ENCODE peak calls at places on chromosomes 3 and 15, in six cellular contexts. One of them, this sample, is unnamed. For H3K27me3 and H3K4me1, the result is how much of the 10 kb centered on the place peaks cover.

GRCh38 chr15:87080547-87080946 is 1000.9 kb downstream of the AGBL1 start:
- DNase-seq in breast epithelium: no peak
- DNase-seq in lung: no peak
- DNase-seq in CD8-positive, alpha-beta memory T cell: no peak
- DNase-seq in heart right ventricle: no peak
- DNase-seq in uterus: no peak
- DNase-seq in this sample: no peak

GRCh38 chr3:149199474-149199873 is 22.2 kb downstream of the CP start:
- DNase-seq in uterus: no peak
- DNase-seq in lung: no peak
- DNase-seq in CD8-positive, alpha-beta memory T cell: no peak
- DNase-seq in heart right ventricle: no peak
- DNase-seq in breast epithelium: no peak
- DNase-seq in this sample: no peak

GRCh38 chr3:157073810-157074209 is 86.1 kb downstream of the CCNL1 start:
- DNase-seq in breast epithelium: no peak
- DNase-seq in CD8-positive, alpha-beta memory T cell: no peak
- DNase-seq in heart right ventricle: no peak
- DNase-seq in lung: no peak
- DNase-seq in uterus: no peak
- DNase-seq in this sample: no peak

GRCh38 chr3:157856078-157856939 is 249.9 kb downstream of the SHOX2 start:
- DNase-seq in CD8-positive, alpha-beta memory T cell: no peak
- DNase-seq in uterus: no peak
- DNase-seq in breast epithelium: no peak
- DNase-seq in heart right ventricle: no peak
- DNase-seq in lung: no peak
- DNase-seq in this sample: peak

GRCh38 chr3:126474498-126475410 is 937 bp downstream of the ZXDC start:
- DNase-seq in heart right ventricle: peak
- DNase-seq in breast epithelium: no peak
- DNase-seq in CD8-positive, alpha-beta memory T cell: peak
- DNase-seq in uterus: peak
- DNase-seq in lung: peak
- DNase-seq in this sample: no peak

GRCh38 chr3:158167737-158168469 is 58.0 kb downstream of the RSRC1 start:
- DNase-seq in CD8-positive, alpha-beta memory T cell: no peak
- DNase-seq in breast epithelium: no peak
- DNase-seq in uterus: no peak
- DNase-seq in lung: no peak
- DNase-seq in heart right ventricle: no peak
- DNase-seq in this sample: no peak

GRCh38 chr15:77468896-77469295 is 48.2 kb downstream of the HMG20A start:
- DNase-seq in heart right ventricle: no peak
- DNase-seq in CD8-positive, alpha-beta memory T cell: no peak
- DNase-seq in lung: no peak
- DNase-seq in uterus: no peak
- DNase-seq in breast epithelium: no peak
- DNase-seq in this sample: no peak

GRCh38 chr3:9409981-9410849 is 12.8 kb downstream of the SETD5 start:
- DNase-seq in lung: no peak
- DNase-seq in uterus: no peak
- DNase-seq in breast epithelium: no peak
- DNase-seq in CD8-positive, alpha-beta memory T cell: no peak
- DNase-seq in heart right ventricle: no peak
- DNase-seq in this sample: no peak

GRCh38 chr3:196662033-196662432 is 22.5 kb downstream of the NRROS start:
- DNase-seq in lung: no peak
- DNase-seq in heart right ventricle: no peak
- DNase-seq in CD8-positive, alpha-beta memory T cell: no peak
- DNase-seq in breast epithelium: peak
- DNase-seq in uterus: no peak
- DNase-seq in this sample: no peak

GRCh38 chr3:149618151-149619123 is 39.4 kb downstream of the WWTR1 start:
- DNase-seq in breast epithelium: no peak
- DNase-seq in uterus: no peak
- DNase-seq in CD8-positive, alpha-beta memory T cell: no peak
- DNase-seq in heart right ventricle: peak
- DNase-seq in lung: no peak
- DNase-seq in this sample: no peak

GRCh38 chr3:48394391-48394790 is 22.4 kb downstream of the FBXW12 start:
- DNase-seq in lung: no peak
- DNase-seq in uterus: no peak
- DNase-seq in CD8-positive, alpha-beta memory T cell: no peak
- DNase-seq in breast epithelium: no peak
- DNase-seq in heart right ventricle: no peak
- DNase-seq in this sample: no peak

GRCh38 chr15:47301481-47301880 is 415.8 kb upstream of the SEMA6D start:
- DNase-seq in uterus: no peak
- DNase-seq in CD8-positive, alpha-beta memory T cell: no peak
- DNase-seq in breast epithelium: no peak
- DNase-seq in lung: no peak
- DNase-seq in heart right ventricle: no peak
- DNase-seq in this sample: peak

GRCh38 chr15:57290826-57291225 is 85.5 kb upstream of the CGNL1 start:
- DNase-seq in lung: no peak
- DNase-seq in breast epithelium: no peak
- DNase-seq in uterus: no peak
- DNase-seq in heart right ventricle: no peak
- DNase-seq in CD8-positive, alpha-beta memory T cell: no peak
- DNase-seq in this sample: no peak

GRCh38 chr3:48088749-48089466 is 72.7 kb upstream of the MAP4 start:
- DNase-seq in breast epithelium: peak
- DNase-seq in heart right ventricle: peak
- DNase-seq in uterus: peak
- DNase-seq in CD8-positive, alpha-beta memory T cell: peak
- DNase-seq in lung: peak
- DNase-seq in this sample: peak

GRCh38 chr3:12916159-12916558 is 74.8 kb upstream of the RPL32 start:
- DNase-seq in lung: no peak
- DNase-seq in uterus: no peak
- DNase-seq in heart right ventricle: no peak
- DNase-seq in CD8-positive, alpha-beta memory T cell: peak
- DNase-seq in breast epithelium: no peak
- DNase-seq in this sample: no peak

GRCh38 chr15:66923438-66923881 is 141.9 kb upstream of the SMAD3 start:
- DNase-seq in uterus: no peak
- DNase-seq in lung: no peak
- DNase-seq in heart right ventricle: no peak
- DNase-seq in breast epithelium: no peak
- DNase-seq in CD8-positive, alpha-beta memory T cell: no peak
- DNase-seq in this sample: no peak

GRCh38 chr3:81829946-81830345 is 68.5 kb upstream of the GBE1 start:
- DNase-seq in lung: no peak
- DNase-seq in heart right ventricle: no peak
- DNase-seq in CD8-positive, alpha-beta memory T cell: no peak
- DNase-seq in uterus: no peak
- DNase-seq in breast epithelium: no peak
- DNase-seq in this sample: no peak

GRCh38 chr3:9732080-9732752 is 681 bp downstream of the BRPF1 start:
- DNase-seq in breast epithelium: no peak
- DNase-seq in uterus: no peak
- DNase-seq in lung: peak
- DNase-seq in heart right ventricle: peak
- DNase-seq in CD8-positive, alpha-beta memory T cell: peak
- DNase-seq in this sample: no peak

GRCh38 chr3:140206196-140207040 is 271.4 kb downstream of the CLSTN2 start:
- DNase-seq in breast epithelium: no peak
- DNase-seq in lung: no peak
- DNase-seq in heart right ventricle: no peak
- DNase-seq in uterus: no peak
- DNase-seq in CD8-positive, alpha-beta memory T cell: no peak
- DNase-seq in this sample: no peak

GRCh38 chr3:179324270-179324754 is 1.5 kb downstream of the ZNF639 start:
- DNase-seq in heart right ventricle: no peak
- DNase-seq in lung: no peak
- DNase-seq in uterus: no peak
- DNase-seq in breast epithelium: no peak
- DNase-seq in CD8-positive, alpha-beta memory T cell: no peak
- DNase-seq in this sample: no peak

GRCh38 chr3:7439101-7439500 is 578.2 kb downstream of the GRM7 start:
- DNase-seq in uterus: no peak
- DNase-seq in heart right ventricle: no peak
- DNase-seq in breast epithelium: no peak
- DNase-seq in CD8-positive, alpha-beta memory T cell: no peak
- DNase-seq in lung: no peak
- DNase-seq in this sample: no peak

GRCh38 chr3:111861396-111861795 is 2.3 kb downstream of the PHLDB2 start:
- DNase-seq in CD8-positive, alpha-beta memory T cell: no peak
- DNase-seq in breast epithelium: no peak
- DNase-seq in lung: no peak
- DNase-seq in uterus: no peak
- DNase-seq in heart right ventricle: no peak
- DNase-seq in this sample: peak

GRCh38 chr15:49270541-49271421 is 100.7 kb downstream of the GALK2 start:
- DNase-seq in CD8-positive, alpha-beta memory T cell: no peak
- DNase-seq in uterus: no peak
- DNase-seq in heart right ventricle: peak
- DNase-seq in breast epithelium: no peak
- DNase-seq in lung: no peak
- DNase-seq in this sample: no peak

GRCh38 chr3:182920515-182921084 is 59.7 kb downstream of the DCUN1D1 start:
- DNase-seq in CD8-positive, alpha-beta memory T cell: no peak
- DNase-seq in breast epithelium: no peak
- DNase-seq in uterus: no peak
- DNase-seq in lung: no peak
- DNase-seq in heart right ventricle: no peak
- DNase-seq in this sample: peak

DNA sequence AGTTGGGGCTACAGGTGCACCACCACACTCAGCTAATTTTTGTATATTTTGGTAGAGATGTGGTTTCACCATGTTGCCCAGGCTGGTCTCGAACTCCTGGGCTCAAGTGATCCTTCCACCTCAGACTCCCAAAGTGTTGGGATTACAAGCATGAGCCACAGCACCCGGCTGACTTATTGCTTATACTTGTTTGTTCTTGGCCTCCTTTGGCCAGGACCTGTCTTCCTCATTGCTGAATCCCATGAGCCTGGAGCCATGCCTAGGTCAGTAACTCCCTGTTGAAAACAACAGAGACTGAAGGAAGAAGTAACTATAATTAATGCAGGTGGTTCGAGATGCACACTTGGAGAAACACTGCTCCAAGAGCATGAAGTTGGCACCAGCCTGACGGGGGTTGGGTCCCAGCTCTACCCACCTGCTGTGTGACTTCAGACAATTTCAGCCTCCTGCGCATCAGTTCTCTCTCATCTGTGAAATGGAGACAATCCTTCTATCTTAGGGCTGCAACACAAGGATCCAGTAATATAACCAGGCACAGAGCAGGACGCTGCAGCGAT is 38.9 kb downstream of the CPN2 start:
- DNase-seq in uterus: peak
- DNase-seq in breast epithelium: no peak
- DNase-seq in CD8-positive, alpha-beta memory T cell: no peak
- DNase-seq in heart right ventricle: no peak
- DNase-seq in lung: no peak
- DNase-seq in this sample: no peak
- H3K27me3 ChIP-seq in uterus: under half
- H3K27me3 ChIP-seq in breast epithelium: under half
- H3K27me3 ChIP-seq in CD8-positive, alpha-beta memory T cell: under half
- H3K27me3 ChIP-seq in heart right ventricle: under half
- H3K27me3 ChIP-seq in lung: under half
- H3K27me3 ChIP-seq in this sample: under half

DNA sequence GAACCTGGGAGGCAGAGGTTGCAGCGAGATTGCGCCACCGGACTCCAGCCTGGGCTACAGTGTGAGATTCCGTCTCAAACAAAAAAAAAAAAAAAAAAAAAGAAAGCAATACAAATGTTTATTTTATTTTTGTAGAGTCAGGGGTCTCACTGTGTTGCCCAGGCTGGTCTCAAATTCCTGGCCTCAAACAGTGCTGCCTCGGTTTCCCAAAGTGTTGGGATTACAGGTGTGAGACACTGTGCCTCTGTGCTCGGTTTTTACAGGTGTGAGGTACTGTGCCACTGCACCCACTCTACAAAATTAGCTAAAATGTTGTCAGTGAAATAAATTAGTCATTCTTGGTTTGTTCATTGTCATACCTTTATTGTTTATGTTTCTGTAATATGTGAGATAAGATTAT is 5.5 kb downstream of the PIAS1 start:
- DNase-seq in breast epithelium: no peak
- DNase-seq in CD8-positive, alpha-beta memory T cell: no peak
- DNase-seq in heart right ventricle: no peak
- DNase-seq in uterus: no peak
- DNase-seq in lung: no peak
- DNase-seq in this sample: no peak
- H3K4me1 ChIP-seq in breast epithelium: under half
- H3K4me1 ChIP-seq in CD8-positive, alpha-beta memory T cell: half or more
- H3K4me1 ChIP-seq in heart right ventricle: under half
- H3K4me1 ChIP-seq in uterus: under half
- H3K4me1 ChIP-seq in lung: under half
- H3K4me1 ChIP-seq in this sample: half or more

DNA sequence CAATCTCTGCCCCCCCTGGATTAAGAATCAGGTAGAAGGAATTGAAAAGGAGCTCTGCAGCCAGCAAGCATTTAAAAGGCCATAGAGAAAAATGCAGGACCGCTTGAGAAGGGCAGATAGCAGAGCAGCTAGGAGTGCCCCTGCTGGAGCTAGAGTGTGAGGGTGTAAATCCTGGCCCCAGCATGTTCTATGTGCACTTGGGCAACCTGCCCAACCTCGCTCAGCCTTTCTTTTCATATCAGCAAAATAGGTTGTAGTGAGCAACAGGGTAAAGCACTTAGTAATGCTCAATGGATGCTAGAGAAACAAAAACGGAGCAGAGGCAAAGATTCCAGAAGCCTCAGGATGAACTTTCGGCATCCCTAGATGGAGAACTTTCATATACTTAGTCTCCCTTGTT is 25.0 kb upstream of the THBS1 start:
- DNase-seq in heart right ventricle: no peak
- DNase-seq in breast epithelium: no peak
- DNase-seq in lung: no peak
- DNase-seq in uterus: no peak
- DNase-seq in CD8-positive, alpha-beta memory T cell: no peak
- DNase-seq in this sample: no peak
- H3K27me3 ChIP-seq in heart right ventricle: under half
- H3K27me3 ChIP-seq in breast epithelium: under half
- H3K27me3 ChIP-seq in lung: under half
- H3K27me3 ChIP-seq in uterus: under half
- H3K27me3 ChIP-seq in CD8-positive, alpha-beta memory T cell: under half
- H3K27me3 ChIP-seq in this sample: under half

GRCh38 chr3:63874769-63875168 is 11.1 kb downstream of the ATXN7 start:
- DNase-seq in heart right ventricle: no peak
- DNase-seq in uterus: no peak
- DNase-seq in breast epithelium: no peak
- DNase-seq in CD8-positive, alpha-beta memory T cell: no peak
- DNase-seq in lung: no peak
- DNase-seq in this sample: no peak
- H3K4me1 ChIP-seq in heart right ventricle: under half
- H3K4me1 ChIP-seq in uterus: under half
- H3K4me1 ChIP-seq in breast epithelium: under half
- H3K4me1 ChIP-seq in CD8-positive, alpha-beta memory T cell: under half
- H3K4me1 ChIP-seq in lung: under half
- H3K4me1 ChIP-seq in this sample: under half

This sample was measured in gastrocnemius medialis.